ENCODE peak calls at places on chromosomes 12 and 14, in ten cellular contexts. L is Caco-2; O is mucosa of descending colon; E is CD4-positive, alpha-beta T cell; N is AG04450; T is aorta; U is CD4-positive, alpha-beta memory T cell; A is right cardiac atrium; B is tibial nerve; R is cardiac muscle cell. G is an unnamed sample.
A peak's percentile ranks its signal among the peaks of the same experiment; 100 is the strongest.

GRCh38 chr14:24430143-24430681 is 458 bp downstream of the KHNYN start:
- DNase-seq in N (no peak), O (peak; percentile 89), A (peak; percentile 96), T (peak; percentile 93), B (peak; percentile 70), U (peak; percentile 52), L (peak; percentile 73), R (peak; percentile 85), E (peak; percentile 47), G (peak; percentile 89)

GRCh38 chr14:94689218-94689984 is 77.2 kb downstream of the SERPINA3 start:
- DNase-seq in T (peak; percentile 72), N (no peak), O (peak; percentile 74), R (peak; percentile 86), U (peak; percentile 45), L (peak; percentile 81), E (peak; percentile 20), A (peak; percentile 88), B (peak; percentile 67), G (peak; percentile 75)

GRCh38 chr12:84805474-84805858 is 107.1 kb downstream of the SLC6A15 start:
- DNase-seq in U (no peak), O (no peak), A (no peak), R (no peak), N (no peak), L (no peak), T (no peak), B (no peak), E (no peak), G (no peak)

GRCh38 chr12:27868165-27868564 is 88.1 kb upstream of the MANSC4 start:
- DNase-seq in O (no peak), U (no peak), A (no peak), E (no peak), N (peak; percentile 66), B (no peak), L (no peak), R (no peak), T (no peak), G (no peak)

GRCh38 chr12:4707306-4707705 is 12.9 kb upstream of the GALNT8 start:
- DNase-seq in O (no peak), N (no peak), L (no peak), A (no peak), R (no peak), B (no peak), T (no peak), E (no peak), U (no peak), G (no peak)

GRCh38 chr12:89140580-89141236 is 211.6 kb downstream of the DUSP6 start:
- DNase-seq in U (no peak), A (peak; percentile 75), N (no peak), E (no peak), B (no peak), O (no peak), L (no peak), R (no peak), T (no peak), G (no peak)

GRCh38 chr14:51963164-51963733 is 26.1 kb upstream of the RTRAF start:
- DNase-seq in N (no peak), T (no peak), E (no peak), A (no peak), L (no peak), R (no peak), B (no peak), O (no peak), U (no peak), G (no peak)

GRCh38 chr12:70365398-70365647 is 767 bp upstream of the KCNMB4 start:
- DNase-seq in L (no peak), R (no peak), E (no peak), T (no peak), A (no peak), N (no peak), O (no peak), B (no peak), U (no peak), G (no peak)

GRCh38 chr12:47863985-47864384 is 40.8 kb downstream of the VDR start:
- DNase-seq in U (no peak), E (no peak), T (no peak), B (no peak), L (no peak), R (no peak), O (no peak), N (no peak), A (no peak), G (no peak)

GRCh38 chr12:88775742-88776151 is 195.5 kb upstream of the KITLG start:
- DNase-seq in E (no peak), R (no peak), U (no peak), B (no peak), N (no peak), T (no peak), A (no peak), L (no peak), O (peak; percentile 32), G (no peak)

GRCh38 chr12:118127867-118128266 is 8.1 kb upstream of the PEBP1 start:
- DNase-seq in A (no peak), U (no peak), B (no peak), E (no peak), L (no peak), T (no peak), O (no peak), N (no peak), R (no peak), G (peak; percentile 8)

GRCh38 chr12:96227365-96228106 is 33.4 kb downstream of the ELK3 start:
- DNase-seq in B (no peak), R (no peak), O (no peak), T (no peak), L (no peak), U (no peak), A (no peak), N (no peak), E (no peak), G (no peak)

GRCh38 chr14:62117010-62117717 is 354.9 kb downstream of the SNAPC1 start:
- DNase-seq in U (peak; percentile 18), E (peak; percentile 52), B (peak; percentile 5), N (peak; percentile 58), L (peak; percentile 1), T (peak; percentile 57), A (peak; percentile 85), O (peak; percentile 50), R (peak; percentile 93), G (peak; percentile 65)

GRCh38 chr12:84910549-84911241 is 1.9 kb downstream of the SLC6A15 start:
- DNase-seq in A (peak; percentile 32), B (no peak), E (no peak), T (no peak), U (no peak), L (no peak), N (no peak), R (no peak), O (no peak), G (no peak)

GRCh38 chr14:106840258-106840657 is 1313.9 kb downstream of the TMEM121 start:
- DNase-seq in L (peak; percentile 20), N (no peak), R (no peak), A (no peak), O (no peak), T (no peak), B (no peak), U (no peak), E (no peak), G (no peak)
- H3K9me3 ChIP-seq in L (no peaks in the 10 kb centered on the region), N (peaks cover 43% of the 10 kb centered on the region), R (no peaks in the 10 kb centered on the region), A (no peaks in the 10 kb centered on the region), O (no peaks in the 10 kb centered on the region), T (no peaks in the 10 kb centered on the region), B (no peaks in the 10 kb centered on the region), U (no peaks in the 10 kb centered on the region), E (no peaks in the 10 kb centered on the region), G (no peaks in the 10 kb centered on the region)

GRCh38 chr12:124505001-124505818 is 62.2 kb downstream of the NCOR2 start:
- DNase-seq in O (no peak), B (no peak), T (no peak), U (no peak), E (no peak), N (no peak), L (no peak), R (no peak), A (no peak), G (no peak)

GRCh38 chr12:124504273-124505000 is 63.0 kb downstream of the NCOR2 start:
- DNase-seq in E (no peak), U (no peak), N (no peak), R (no peak), L (no peak), B (no peak), T (no peak), A (no peak), O (no peak), G (no peak)

GRCh38 chr12:124506832-124507153 is 60.6 kb downstream of the NCOR2 start:
- DNase-seq in O (no peak), N (no peak), U (no peak), A (no peak), B (no peak), T (no peak), L (no peak), E (no peak), R (no peak), G (no peak)

GRCh38 chr12:124507188-124508109 is 60.0 kb downstream of the NCOR2 start:
- DNase-seq in A (peak; percentile 66), L (no peak), B (peak; percentile 61), E (no peak), T (no peak), O (no peak), U (no peak), R (no peak), N (no peak), G (no peak)

GRCh38 chr12:124506145-124506831 is 61.1 kb downstream of the NCOR2 start:
- DNase-seq in A (peak; percentile 97), B (peak; percentile 84), T (peak; percentile 91), O (peak; percentile 77), R (no peak), L (no peak), E (no peak), N (no peak), U (no peak), G (peak; percentile 93)
- H3K9me3 ChIP-seq in A (no peaks in the 10 kb centered on the region), B (no peaks in the 10 kb centered on the region), T (no peaks in the 10 kb centered on the region), O (no peaks in the 10 kb centered on the region), R (no peaks in the 10 kb centered on the region), L (no peaks in the 10 kb centered on the region), E (no peaks in the 10 kb centered on the region), N (no peaks in the 10 kb centered on the region), U (no peaks in the 10 kb centered on the region), G (no peaks in the 10 kb centered on the region)

DNA sequence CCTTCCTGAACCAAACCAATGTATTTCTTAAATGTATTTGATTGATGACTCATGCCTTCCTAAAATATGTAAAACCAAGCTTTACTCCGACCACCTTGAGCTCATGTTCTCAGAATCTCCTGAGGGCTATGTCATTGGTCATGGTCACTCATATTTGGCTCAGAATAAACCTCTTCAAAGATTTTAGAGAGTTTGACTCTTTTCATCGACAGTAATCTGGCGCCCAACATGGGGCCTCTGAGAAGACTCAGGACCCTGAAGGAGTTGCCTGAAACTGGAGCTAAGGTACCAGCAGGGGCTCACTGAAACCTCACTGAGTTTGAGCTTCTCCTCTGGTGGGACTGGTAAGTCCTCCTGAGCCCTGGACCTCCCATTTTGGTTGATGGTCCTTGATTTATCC is 17.2 kb upstream of the PSMC1 start:
- DNase-seq in N (no peak), O (no peak), U (no peak), L (peak; percentile 26), B (no peak), T (no peak), A (no peak), E (no peak), R (no peak), G (no peak)
- H3K9me3 ChIP-seq in N (peaks cover 24% of the 10 kb centered on the region), O (peaks cover 39% of the 10 kb centered on the region), U (no peaks in the 10 kb centered on the region), L (peaks cover 23% of the 10 kb centered on the region), B (peaks cover 9% of the 10 kb centered on the region), T (peaks cover 19% of the 10 kb centered on the region), A (peaks cover 13% of the 10 kb centered on the region), E (peaks cover 58% of the 10 kb centered on the region), R (no peaks in the 10 kb centered on the region), G (peaks cover 38% of the 10 kb centered on the region)

GRCh38 chr12:125968413-125968812 is 903.2 kb downstream of the AACS start:
- DNase-seq in E (no peak), A (no peak), U (no peak), O (no peak), L (no peak), N (no peak), R (no peak), B (no peak), T (no peak), G (no peak)

GRCh38 chr12:125971981-125972380 is 906.7 kb downstream of the AACS start:
- DNase-seq in A (no peak), O (no peak), L (no peak), R (no peak), N (no peak), T (no peak), B (no peak), U (no peak), E (no peak), G (no peak)
- H3K9me3 ChIP-seq in A (no peaks in the 10 kb centered on the region), O (peaks cover 18% of the 10 kb centered on the region), L (no peaks in the 10 kb centered on the region), R (no peaks in the 10 kb centered on the region), N (peaks cover 33% of the 10 kb centered on the region), T (peaks cover 4% of the 10 kb centered on the region), B (no peaks in the 10 kb centered on the region), U (no peaks in the 10 kb centered on the region), E (no peaks in the 10 kb centered on the region), G (no peaks in the 10 kb centered on the region)